ENCODE peak calls at places on chromosome 2, in ten cellular contexts. X, G, V, H, P, U, M, W, C and B are unnamed samples. For H3K9me3 and H3K4me1, the result is how much of the 10 kb centered on the place peaks cover.

GRCh38 chr2:149330127-149331022 is at the start of gene LYPD6:
- DNase-seq in C (peak), G (peak), P (peak), V (peak), M (no peak), U (peak), W (peak), H (no peak), X (no peak), B (peak)

GRCh38 chr2:223060201-223060825 is 8.3 kb downstream of the KCNE4 start:
- DNase-seq in H (no peak), M (no peak), P (no peak), V (no peak), G (no peak), W (no peak), U (no peak), C (no peak), X (no peak), B (no peak)

GRCh38 chr2:203061346-203061745 is 46.7 kb downstream of the NBEAL1 start:
- DNase-seq in U (no peak), P (peak), W (peak), G (no peak), V (no peak), H (no peak), C (no peak), X (no peak), M (no peak), B (no peak)

GRCh38 chr2:234725528-234726264 is 226.1 kb upstream of the SH3BP4 start:
- DNase-seq in X (no peak), H (no peak), V (no peak), M (no peak), P (no peak), W (no peak), G (no peak), C (no peak), U (no peak), B (no peak)

GRCh38 chr2:168166902-168167510 is 80.4 kb downstream of the STK39 start:
- DNase-seq in P (peak), X (no peak), V (no peak), M (no peak), H (no peak), G (peak), U (no peak), W (peak), C (no peak), B (no peak)

GRCh38 chr2:162890690-162891311 is 52.2 kb upstream of the KCNH7 start:
- DNase-seq in H (no peak), W (peak), C (peak), U (peak), M (peak), G (peak), P (peak), X (no peak), V (no peak), B (peak)

GRCh38 chr2:26276488-26276887 is 31.7 kb downstream of the HADHB start:
- DNase-seq in H (no peak), P (no peak), M (no peak), C (no peak), G (no peak), X (no peak), W (no peak), U (no peak), V (no peak), B (no peak)

GRCh38 chr2:171529914-171530313 is 7.6 kb downstream of the CYBRD1 start:
- DNase-seq in V (no peak), X (no peak), H (no peak), G (peak), P (no peak), C (peak), W (peak), U (no peak), M (no peak), B (peak)

GRCh38 chr2:218727502-218728165 is 17.0 kb downstream of the TTLL4 start:
- DNase-seq in C (no peak), U (peak), M (no peak), V (no peak), H (no peak), P (peak), W (peak), X (no peak), G (peak), B (no peak)

GRCh38 chr2:3458396-3459184 is 60.7 kb downstream of the ADI1 start:
- DNase-seq in G (no peak), H (no peak), C (no peak), M (no peak), U (no peak), V (no peak), W (no peak), X (no peak), P (no peak), B (no peak)

GRCh38 chr2:179981085-179981484 is 26.0 kb downstream of the CWC22 start:
- DNase-seq in U (no peak), M (no peak), H (no peak), X (no peak), W (no peak), G (no peak), P (peak), C (no peak), V (no peak), B (no peak)

GRCh38 chr2:128269358-128270305 is 49.0 kb downstream of the HS6ST1 start:
- DNase-seq in V (peak), M (no peak), H (no peak), X (no peak), C (peak), P (no peak), W (no peak), U (no peak), G (no peak), B (no peak)

GRCh38 chr2:195395351-195395750 is 261.7 kb upstream of the SLC39A10 start:
- DNase-seq in G (no peak), M (no peak), V (no peak), X (no peak), H (no peak), P (peak), W (no peak), U (no peak), C (no peak), B (no peak)

GRCh38 chr2:189751080-189751658 is 11.4 kb downstream of the OSGEPL1 start:
- DNase-seq in X (peak), W (peak), H (peak), G (no peak), M (no peak), V (no peak), U (peak), C (peak), P (peak), B (peak)

GRCh38 chr2:29114841-29115609 is at the start of gene CLIP4:
- DNase-seq in W (peak), U (no peak), P (peak), G (no peak), H (peak), M (no peak), X (peak), C (peak), V (peak), B (peak)

GRCh38 chr2:46394649-46395510 is 84.5 kb upstream of the TMEM247 start:
- DNase-seq in P (no peak), M (peak), V (no peak), C (no peak), H (no peak), X (no peak), U (no peak), G (no peak), W (no peak), B (no peak)

GRCh38 chr2:217000406-217000805 is 140.5 kb upstream of the TNP1 start:
- DNase-seq in W (no peak), P (no peak), X (no peak), V (no peak), G (no peak), C (no peak), M (no peak), H (no peak), U (no peak), B (no peak)

GRCh38 chr2:110770696-110771425 is 38.5 kb downstream of the ACOXL start:
- DNase-seq in V (peak), U (no peak), M (no peak), P (peak), X (no peak), C (peak), W (peak), G (no peak), H (no peak), B (peak)

GRCh38 chr2:201698588-201699226 is at the start of gene MPP4:
- DNase-seq in G (peak), H (no peak), W (no peak), P (peak), U (no peak), X (no peak), C (no peak), M (no peak), V (no peak), B (no peak)

GRCh38 chr2:172997031-172997430 is 78.6 kb upstream of the MAP3K20 start:
- DNase-seq in X (no peak), M (no peak), H (no peak), G (no peak), U (no peak), P (no peak), V (no peak), W (no peak), C (no peak), B (no peak)

GRCh38 chr2:206080927-206081326 is 5.0 kb downstream of the INO80D start:
- DNase-seq in W (no peak), H (no peak), V (no peak), C (peak), G (no peak), M (no peak), X (no peak), U (no peak), P (no peak), B (no peak)

GRCh38 chr2:72605836-72606442 is 219.9 kb downstream of the EXOC6B start:
- DNase-seq in W (peak), G (no peak), H (no peak), U (peak), C (no peak), V (no peak), P (peak), M (no peak), X (no peak), B (no peak)

GRCh38 chr2:230694241-230694640 is 18.4 kb upstream of the CAB39 start:
- DNase-seq in C (peak), M (no peak), X (no peak), U (no peak), H (no peak), W (no peak), V (no peak), P (no peak), G (peak), B (no peak)

DNA sequence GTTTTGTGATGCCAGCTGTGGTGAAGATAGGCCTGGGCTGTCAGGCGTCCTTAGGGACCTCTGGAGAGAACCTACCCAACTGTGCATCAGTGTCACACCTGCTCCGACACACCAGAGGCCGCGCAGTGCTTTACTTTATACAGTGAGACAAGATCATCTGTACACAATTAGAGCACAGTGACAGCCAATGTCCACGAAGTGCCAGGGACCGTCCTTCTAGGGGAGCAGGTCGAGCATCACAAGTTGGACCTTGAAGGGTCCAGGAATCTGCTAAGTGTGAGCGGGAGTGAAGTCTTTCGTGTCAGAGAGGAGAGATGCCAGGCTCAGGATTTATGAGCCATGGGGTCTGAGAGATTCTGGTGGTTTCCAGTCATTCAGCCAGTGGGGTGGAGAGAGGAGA is 104.2 kb downstream of the TMEM18 start:
- DNase-seq in W (no peak), M (no peak), V (no peak), U (no peak), P (no peak), H (no peak), G (no peak), X (no peak), C (no peak), B (no peak)
- H3K9me3 ChIP-seq in W (under half), M (under half), V (under half), U (under half), P (under half), H (under half), G (under half), X (under half), C (under half), B (under half)

GRCh38 chr2:233353769-233354499 is at the start of gene DGKD:
- DNase-seq in P (peak), H (peak), U (peak), M (no peak), G (peak), W (peak), V (peak), C (peak), X (peak), B (peak)

GRCh38 chr2:233352141-233352842 is 2.0 kb upstream of the DGKD start:
- DNase-seq in P (no peak), C (no peak), G (no peak), M (no peak), V (no peak), U (no peak), H (no peak), W (no peak), X (no peak), B (no peak)

GRCh38 chr2:233354500-233354924 is 218 bp downstream of the DGKD start:
- DNase-seq in X (no peak), V (no peak), U (no peak), M (no peak), C (no peak), P (no peak), G (no peak), H (no peak), W (no peak), B (no peak)

GRCh38 chr2:233351423-233351822 is 2.9 kb upstream of the DGKD start:
- DNase-seq in V (no peak), C (no peak), G (no peak), U (no peak), W (no peak), M (no peak), H (no peak), X (no peak), P (no peak), B (no peak)

DNA sequence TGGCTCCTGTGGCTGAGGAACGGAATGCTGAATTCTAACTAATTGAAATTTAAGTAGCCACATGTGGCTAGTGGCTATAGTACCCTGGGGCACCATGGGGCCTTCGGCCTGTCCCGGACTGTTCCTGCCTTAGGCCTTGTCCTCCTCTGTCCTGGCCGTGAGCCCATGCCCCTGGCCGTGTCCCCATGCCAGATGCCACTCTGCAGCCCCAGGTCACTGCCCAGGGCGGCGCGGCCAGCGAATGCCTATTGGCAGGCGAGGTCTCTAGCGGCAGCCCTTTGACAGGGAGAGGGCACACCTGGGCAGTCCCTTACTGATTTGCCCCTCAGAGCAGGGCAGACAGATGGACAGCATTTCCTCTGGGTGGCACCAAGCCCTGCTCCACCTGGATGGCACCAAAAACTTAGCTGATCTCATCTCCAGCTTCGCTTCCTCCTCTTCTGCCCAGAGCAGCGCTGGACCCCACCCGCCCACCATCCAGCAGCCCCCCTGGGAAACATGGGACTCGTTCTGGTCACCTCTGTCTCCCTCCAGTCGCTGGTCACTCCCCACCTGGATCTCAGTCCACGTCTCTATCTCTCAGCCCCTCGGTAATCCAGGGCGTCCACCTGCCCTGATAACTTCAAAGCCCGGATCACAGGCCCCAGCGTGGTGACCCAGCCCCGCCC is 1.1 kb upstream of the DGKD start:
- DNase-seq in P (no peak), G (no peak), H (no peak), M (no peak), X (no peak), V (no peak), U (no peak), C (no peak), W (no peak), B (no peak)
- H3K4me1 ChIP-seq in P (under half), G (half or more), H (under half), M (under half), X (under half), V (under half), U (under half), C (under half), W (half or more), B (under half)

GRCh38 chr2:31693882-31694281 is 113.1 kb upstream of the SRD5A2 start:
- DNase-seq in X (no peak), V (no peak), H (no peak), C (no peak), P (peak), M (no peak), U (no peak), G (no peak), W (peak), B (no peak)
- H3K9me3 ChIP-seq in X (under half), V (under half), H (under half), C (half or more), P (under half), M (under half), U (under half), G (under half), W (half or more), B (under half)

GRCh38 chr2:239266436-239266770 is 134.4 kb downstream of the HDAC4 start:
- DNase-seq in G (no peak), P (no peak), W (no peak), H (no peak), C (no peak), X (no peak), V (no peak), M (no peak), U (no peak), B (no peak)
- H3K4me1 ChIP-seq in G (under half), P (under half), W (half or more), H (half or more), C (under half), X (half or more), V (half or more), M (under half), U (under half), B (under half)

GRCh38 chr2:6212516-6212915 is 520.3 kb downstream of the SOX11 start:
- DNase-seq in P (no peak), C (no peak), X (no peak), W (no peak), V (no peak), G (no peak), U (no peak), M (no peak), H (no peak), B (no peak)
- H3K9me3 ChIP-seq in P (under half), C (under half), X (under half), W (under half), V (under half), G (under half), U (under half), M (under half), H (under half), B (under half)